ENCODE peak calls at places on chromosomes 1 and 21, in four cellular contexts. Q is A549, C is GM12878, P is HepG2. G is an unnamed sample.

GRCh38 chr1:14924012-14924452 is 229.5 kb upstream of the TMEM51 start:
- DNase-seq in Q (peak; percentile 70), C (no peak), P (no peak), G (peak; percentile 95)

GRCh38 chr1:201516511-201517127 is 9.7 kb upstream of the CSRP1 start:
- DNase-seq in Q (no peak), C (no peak), P (no peak), G (no peak)

GRCh38 chr1:159009704-159010361 is at the start of gene IFI16:
- DNase-seq in C (peak; percentile 87), Q (peak; percentile 10), P (no peak), G (no peak)

GRCh38 chr21:45126983-45127382 is 52.6 kb downstream of the ADARB1 start:
- DNase-seq in C (no peak), P (no peak), Q (no peak), G (no peak)

GRCh38 chr1:161681879-161682278 is 18.9 kb downstream of the FCGR2B start:
- DNase-seq in P (no peak), C (no peak), Q (no peak), G (no peak)

GRCh38 chr1:234722904-234723588 is 113.1 kb upstream of the IRF2BP2 start:
- DNase-seq in C (no peak), P (peak; percentile 82), Q (peak; percentile 43), G (peak; percentile 56)

GRCh38 chr1:206905295-206906164 is 8.3 kb downstream of the IL24 start:
- DNase-seq in C (no peak), Q (peak; percentile 71), P (no peak), G (no peak)

GRCh38 chr21:41427556-41427955 is 1.5 kb downstream of the MX1 start:
- DNase-seq in C (no peak), P (no peak), Q (no peak), G (no peak)

GRCh38 chr1:155012052-155012546 is 9.5 kb downstream of the ZBTB7B start:
- DNase-seq in Q (no peak), P (no peak), C (no peak), G (peak; percentile 81)

GRCh38 chr1:154616659-154617345 is 8.8 kb upstream of the ADAR start:
- DNase-seq in C (no peak), Q (no peak), P (no peak), G (no peak)

GRCh38 chr1:113416515-113416914 is 26.2 kb downstream of the MAGI3 start:
- DNase-seq in C (no peak), P (no peak), Q (no peak), G (no peak)

GRCh38 chr1:239952348-239953307 is 139.1 kb upstream of the FMN2 start:
- DNase-seq in P (peak; percentile 29), Q (peak; percentile 33), C (no peak), G (no peak)

GRCh38 chr1:65066766-65067490 is 81.1 kb upstream of the AK4 start:
- DNase-seq in Q (peak; percentile 43), P (no peak), C (no peak), G (peak; percentile 87)

GRCh38 chr1:95388041-95388440 is 154.0 kb downstream of the RWDD3 start:
- DNase-seq in Q (no peak), P (no peak), C (no peak), G (no peak)

GRCh38 chr1:212152308-212152693 is 116.8 kb downstream of the DTL start:
- DNase-seq in C (no peak), Q (no peak), P (no peak), G (no peak)

GRCh38 chr1:70487910-70488665 is 77.0 kb downstream of the CTH start:
- DNase-seq in P (peak; percentile 43), C (peak; percentile 16), Q (no peak), G (peak; percentile 45)

GRCh38 chr1:51642739-51643142 is 25.8 kb downstream of the OSBPL9 start:
- DNase-seq in P (no peak), C (no peak), Q (no peak), G (no peak)

DNA sequence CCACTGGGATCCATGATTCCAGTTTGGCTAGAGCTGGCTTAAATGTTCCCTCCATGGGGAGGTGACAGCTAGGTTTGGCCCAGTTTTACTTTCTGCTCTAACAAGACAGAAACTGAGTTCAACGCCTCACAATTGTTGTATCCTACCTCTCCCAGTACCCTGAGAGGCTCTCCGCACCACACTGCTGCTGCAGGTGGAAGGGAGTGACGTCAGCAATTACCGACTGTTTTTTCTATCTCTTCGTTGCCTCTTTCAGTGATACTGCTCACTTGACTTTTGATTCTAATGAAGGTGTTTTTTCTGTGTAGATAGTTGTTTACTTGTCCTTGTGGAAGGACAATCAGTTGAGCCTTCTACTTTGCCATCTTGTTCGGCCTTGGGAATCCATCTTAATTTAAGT is 204.9 kb upstream of the DUSP10 start:
- DNase-seq in P (no peak), C (no peak), Q (no peak), G (no peak)
- TF ChIP-seq PBX3 in P (no peak), C (no peak), Q (no peak), G (no peak)

GRCh38 chr1:248047008-248047407 is 372 bp downstream of the OR2L3 start:
- DNase-seq in Q (no peak), C (no peak), P (no peak), G (no peak)

GRCh38 chr1:248046536-248046935 is at the start of gene OR2L3:
- DNase-seq in P (no peak), Q (no peak), C (no peak), G (no peak)

DNA sequence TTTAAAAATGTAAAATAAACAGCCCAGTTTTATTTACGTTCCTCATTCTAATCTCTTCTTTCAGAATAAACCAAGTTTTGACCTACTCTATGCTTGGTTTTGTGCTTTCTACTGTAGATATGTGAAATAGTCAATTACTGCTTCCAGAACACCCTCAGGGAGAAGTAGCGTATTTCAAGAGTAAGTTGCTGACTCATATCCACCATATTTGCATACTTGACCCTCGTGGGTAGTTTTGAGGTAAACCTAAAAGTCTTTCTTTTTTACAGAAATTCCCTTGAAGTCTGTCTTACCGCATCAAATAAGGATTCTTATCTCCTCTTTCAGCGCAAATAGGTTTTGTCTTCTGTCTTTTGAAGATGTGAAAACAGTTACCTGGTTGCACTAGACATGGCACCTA is 1.4 kb upstream of the OR2L3 start:
- DNase-seq in P (no peak), Q (no peak), C (no peak), G (no peak)
- TF ChIP-seq PBX3 in P (no peak), Q (no peak), C (no peak), G (no peak)

GRCh38 chr1:248828845-248829244 is 3.1 kb upstream of the SH3BP5L start:
- DNase-seq in C (no peak), P (peak; percentile 95), Q (peak; percentile 67), G (peak; percentile 53)
- TF ChIP-seq PBX3 in C (no peak), P (no peak), Q (no peak), G (peak; percentile 33)

DNA sequence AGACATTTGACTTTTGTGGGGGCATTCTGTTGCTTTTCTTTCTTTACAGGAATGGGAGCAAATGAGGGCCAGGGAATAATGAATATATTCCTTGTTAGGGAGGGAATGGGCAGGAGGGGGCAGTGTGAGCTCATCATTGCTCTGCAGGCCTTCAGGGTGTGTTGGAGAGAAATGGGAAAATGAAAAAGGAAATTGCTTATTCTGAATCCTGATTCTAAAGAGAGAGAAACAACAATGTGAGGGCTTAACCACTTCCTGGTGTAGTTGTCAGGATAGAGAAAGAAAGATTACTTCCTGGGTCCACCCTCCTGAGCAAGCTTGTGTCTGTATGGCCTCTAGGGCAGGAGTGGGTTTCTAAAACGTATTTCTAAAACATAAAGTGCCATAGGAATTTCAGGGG is 28.3 kb downstream of the VANGL2 start:
- DNase-seq in P (no peak), C (peak; percentile 81), Q (peak; percentile 64), G (peak; percentile 51)
- TF ChIP-seq PBX3 in P (no peak), C (peak; percentile 59), Q (no peak), G (no peak)

GRCh38 chr1:198116469-198116868 is 40.3 kb upstream of the NEK7 start:
- DNase-seq in C (no peak), P (no peak), Q (no peak), G (no peak)

GRCh38 chr1:198121058-198121829 is 35.6 kb upstream of the NEK7 start:
- DNase-seq in P (no peak), Q (peak; percentile 26), C (no peak), G (no peak)

GRCh38 chr1:198117267-198117666 is 39.5 kb upstream of the NEK7 start:
- DNase-seq in P (no peak), C (no peak), Q (no peak), G (no peak)

GRCh38 chr1:198122693-198123092 is 34.1 kb upstream of the NEK7 start:
- DNase-seq in C (no peak), P (no peak), Q (no peak), G (no peak)

GRCh38 chr1:198118136-198118535 is 38.7 kb upstream of the NEK7 start:
- DNase-seq in P (no peak), C (no peak), Q (no peak), G (no peak)
- TF ChIP-seq PBX3 in P (no peak), C (no peak), Q (no peak), G (peak; percentile 84)

G was measured in SK-N-SH.